ENCODE peak calls at places on chromosome 1, in five cellular contexts. S is HCT116, F is K562, E is HepG2, A is H1. X is an unnamed sample. For H3K9me3, the result is how much of the 10 kb centered on the place peaks cover.

GRCh38 chr1:33338495-33339211 is 17.8 kb upstream of the A3GALT2 start:
- DNase-seq in S (no peak), F (no peak), E (peak), A (no peak), X (no peak)

GRCh38 chr1:43346636-43347035 is 9.0 kb downstream of the MPL start:
- DNase-seq in S (no peak), F (no peak), E (no peak), A (no peak), X (no peak)

GRCh38 chr1:32066489-32066873 is 6.3 kb upstream of the TMEM39B start:
- DNase-seq in S (peak), F (no peak), E (no peak), A (no peak), X (no peak)

GRCh38 chr1:176605151-176605550 is 142.2 kb downstream of the PAPPA2 start:
- DNase-seq in S (no peak), F (no peak), E (no peak), A (no peak), X (no peak)

GRCh38 chr1:205147191-205147590 is 25.4 kb upstream of the RBBP5 start:
- DNase-seq in S (no peak), F (no peak), E (no peak), A (no peak), X (no peak)

GRCh38 chr1:157852476-157852875 is 10.9 kb upstream of the CD5L start:
- DNase-seq in S (no peak), F (no peak), E (no peak), A (no peak), X (no peak)

GRCh38 chr1:96049759-96050409 is 671.7 kb upstream of the PTBP2 start:
- DNase-seq in S (no peak), F (no peak), E (no peak), A (no peak), X (no peak)

GRCh38 chr1:51863384-51863783 is 15.1 kb downstream of the NRDC start:
- DNase-seq in S (no peak), F (no peak), E (no peak), A (no peak), X (no peak)

GRCh38 chr1:171140466-171140865 is 44.6 kb upstream of the FMO2 start:
- DNase-seq in S (no peak), F (no peak), E (no peak), A (no peak), X (no peak)

GRCh38 chr1:153818876-153819275 is 43.7 kb downstream of the SLC27A3 start:
- DNase-seq in S (no peak), F (no peak), E (no peak), A (no peak), X (no peak)

GRCh38 chr1:53860967-53861411 is 22.9 kb upstream of the NDC1 start:
- DNase-seq in S (peak), F (peak), E (peak), A (peak), X (peak)

DNA sequence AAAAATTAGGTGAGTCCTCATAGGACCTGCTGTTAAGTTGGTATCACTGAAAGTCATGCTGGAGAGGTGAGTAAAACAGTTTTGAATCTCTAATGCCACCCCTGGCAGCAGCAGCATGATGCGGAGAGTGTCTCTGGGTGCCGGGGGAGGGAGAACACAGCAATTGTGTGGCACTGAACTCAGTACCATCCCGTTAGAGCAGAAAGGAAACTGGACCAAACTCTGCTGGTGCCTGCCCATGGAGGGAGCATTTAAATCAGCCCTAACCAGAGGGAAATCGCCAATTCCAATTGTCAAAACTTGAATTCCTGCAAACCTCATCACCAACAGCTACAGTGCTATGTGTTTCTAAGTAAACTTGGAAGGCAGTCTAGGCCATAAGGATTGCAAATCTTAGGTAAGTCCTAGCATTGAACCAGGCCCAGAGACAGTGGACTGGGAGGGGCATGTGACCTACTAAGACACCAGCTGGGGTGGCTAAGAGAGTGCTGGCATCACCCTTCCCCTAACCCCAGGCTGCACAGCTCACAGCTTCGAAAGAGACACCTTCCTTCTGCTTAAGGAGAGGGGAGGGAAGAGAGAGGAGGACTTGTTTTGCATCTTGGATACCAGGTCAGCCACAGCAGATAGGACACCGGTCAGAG is 30.0 kb downstream of the CD53 start:
- DNase-seq in S (no peak), F (no peak), E (no peak), A (no peak), X (no peak)
- TF ChIP-seq ZNF274 in S (no peak), F (no peak), E (no peak), A (no peak), X (no peak)

GRCh38 chr1:163170975-163171676 is 31.6 kb downstream of the RGS5 start:
- DNase-seq in S (no peak), F (peak), E (no peak), A (no peak), X (no peak)

GRCh38 chr1:163172596-163172995 is 30.1 kb downstream of the RGS5 start:
- DNase-seq in S (no peak), F (no peak), E (no peak), A (no peak), X (no peak)

GRCh38 chr1:163174524-163175437 is 27.9 kb downstream of the RGS5 start:
- DNase-seq in S (peak), F (peak), E (peak), A (peak), X (peak)

GRCh38 chr1:163171826-163172225 is 30.9 kb downstream of the RGS5 start:
- DNase-seq in S (no peak), F (no peak), E (no peak), A (no peak), X (no peak)

GRCh38 chr1:163173121-163173520 is 29.6 kb downstream of the RGS5 start:
- DNase-seq in S (no peak), F (no peak), E (no peak), A (no peak), X (no peak)
- H3K9ac ChIP-seq in S (no peak), F (no peak), E (no peak), A (no peak), X (no peak)

DNA sequence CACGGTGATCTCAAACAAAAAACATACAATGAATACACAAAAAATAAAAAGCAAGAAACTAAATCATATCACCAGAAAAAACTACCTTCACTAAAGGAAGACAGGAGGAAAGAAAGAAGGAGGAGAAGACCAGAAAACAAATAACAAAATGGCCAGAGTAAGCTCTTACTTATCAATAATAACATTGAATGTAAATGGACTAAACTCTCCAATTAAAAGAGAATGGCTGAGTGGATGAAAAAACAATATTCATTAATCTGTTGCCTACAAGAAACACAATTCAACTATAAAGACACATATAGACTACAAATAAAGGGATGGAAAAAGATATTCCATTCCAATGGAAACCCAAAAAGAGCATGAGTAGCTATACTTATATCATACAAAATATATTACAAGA is 27.2 kb downstream of the LRIF1 start:
- DNase-seq in S (no peak), F (no peak), E (no peak), A (no peak), X (no peak)
- H3K9me3 ChIP-seq in S (under half), F (under half), E (under half), A (under half), X (under half)

DNA sequence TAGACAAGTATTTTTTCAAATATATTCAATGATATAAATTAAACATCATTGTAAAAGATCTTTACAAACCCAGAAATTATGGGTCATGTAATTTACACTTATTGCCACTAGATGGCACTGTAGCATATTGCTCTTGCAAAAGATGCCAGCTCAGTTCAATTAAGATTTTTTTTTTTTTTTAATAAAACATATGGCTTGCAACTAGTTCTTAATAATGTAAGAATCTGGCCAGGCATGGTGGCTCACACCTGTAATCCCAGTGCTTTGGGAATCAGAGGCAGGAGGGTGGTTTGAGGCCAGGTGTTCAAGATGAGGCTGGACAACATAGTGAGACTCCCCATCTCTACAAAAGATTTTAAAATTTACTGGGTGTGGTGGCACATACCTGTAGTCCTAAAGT is 49.4 kb upstream of the DESI2 start:
- DNase-seq in S (peak), F (peak), E (peak), A (no peak), X (no peak)
- TF ChIP-seq ZNF274 in S (no peak), F (no peak), E (no peak), A (no peak), X (no peak)

DNA sequence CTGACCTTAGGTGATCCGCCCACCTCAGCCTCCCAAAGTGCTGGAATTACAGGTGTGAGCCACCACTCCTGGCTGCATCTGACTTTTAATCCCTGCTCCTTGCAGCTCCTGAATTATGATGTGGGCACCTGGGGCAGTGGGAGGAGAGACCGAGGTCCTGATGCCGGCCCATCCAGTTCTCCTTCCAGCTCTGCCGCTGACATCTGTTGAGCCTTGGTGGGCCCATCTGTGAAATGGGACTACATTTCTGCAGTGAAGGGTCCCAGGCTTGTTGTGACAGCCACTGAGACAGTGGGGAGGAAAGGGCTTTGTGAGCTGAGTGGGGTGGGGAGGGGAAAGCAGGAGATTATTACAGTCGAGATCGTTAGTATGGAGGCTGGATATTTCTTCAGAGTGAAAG is 11.8 kb downstream of the PLA2G2F start:
- DNase-seq in S (no peak), F (no peak), E (no peak), A (no peak), X (no peak)
- H3K9ac ChIP-seq in S (no peak), F (no peak), E (no peak), A (no peak), X (no peak)

GRCh38 chr1:247373721-247374141 is 42.1 kb upstream of the ZNF496 start:
- DNase-seq in S (no peak), F (peak), E (peak), A (peak), X (no peak)

GRCh38 chr1:247370786-247371732 is 39.4 kb upstream of the ZNF496 start:
- DNase-seq in S (no peak), F (no peak), E (no peak), A (no peak), X (no peak)

GRCh38 chr1:247368501-247368900 is 36.8 kb upstream of the ZNF496 start:
- DNase-seq in S (no peak), F (no peak), E (no peak), A (no peak), X (no peak)

GRCh38 chr1:247375747-247376146 is 40.2 kb upstream of the NLRP3 start:
- DNase-seq in S (no peak), F (no peak), E (no peak), A (no peak), X (peak)

GRCh38 chr1:247371801-247372259 is 40.2 kb upstream of the ZNF496 start:
- DNase-seq in S (no peak), F (no peak), E (no peak), A (no peak), X (no peak)
- H3K9me3 ChIP-seq in S (under half), F (under half), E (under half), A (under half), X (under half)

DNA sequence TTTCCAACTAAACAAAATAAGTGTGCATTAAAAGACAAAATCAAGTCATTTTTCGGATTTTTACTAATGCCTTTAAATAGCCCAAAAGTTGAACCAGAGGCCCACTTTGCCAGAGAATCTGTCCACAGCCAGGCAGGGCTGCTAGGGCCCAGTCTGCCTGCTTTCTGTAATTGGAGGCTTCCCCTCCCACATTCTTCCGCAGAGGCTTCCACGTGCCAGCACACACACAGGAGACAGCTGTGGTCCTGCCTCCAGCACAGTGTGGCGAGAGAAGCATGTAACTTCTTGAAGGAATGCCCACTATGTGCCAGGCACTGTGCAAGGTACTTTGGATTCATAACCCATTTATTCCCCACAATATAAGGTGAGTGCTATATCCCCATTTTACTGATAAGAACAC is 11.3 kb upstream of the PDZK1IP1 start:
- DNase-seq in S (no peak), F (no peak), E (no peak), A (no peak), X (no peak)
- TF ChIP-seq ZNF274 in S (no peak), F (no peak), E (no peak), A (no peak), X (no peak)

X was measured in NT2/D1.